ENCODE peak calls at places on chromosomes 13 and 19, in nine cellular contexts. R, K, D, O, W, Q, Z, H and M are unnamed samples.

GRCh38 chr19:37905936-37906867 is at the start of gene WDR87:
- DNase-seq in R (peak), K (no peak), D (peak), O (peak), W (no peak), Q (no peak), Z (peak), H (peak), M (no peak)

GRCh38 chr19:15101479-15102082 is 5.6 kb upstream of the SYDE1 start:
- DNase-seq in R (no peak), K (peak), D (peak), O (no peak), W (no peak), Q (no peak), Z (no peak), H (no peak), M (no peak)

GRCh38 chr19:38850976-38851621 is 1.3 kb upstream of the HNRNPL start:
- DNase-seq in R (no peak), K (no peak), D (no peak), O (no peak), W (peak), Q (no peak), Z (no peak), H (peak), M (peak)

GRCh38 chr19:12932392-12933286 is 872 bp downstream of the FARSA start:
- DNase-seq in R (no peak), K (no peak), D (no peak), O (no peak), W (no peak), Q (no peak), Z (no peak), H (no peak), M (no peak)

GRCh38 chr13:80265348-80265747 is 75.6 kb downstream of the SPRY2 start:
- DNase-seq in R (no peak), K (no peak), D (no peak), O (no peak), W (no peak), Q (no peak), Z (no peak), H (no peak), M (no peak)

GRCh38 chr19:14156971-14157717 is 20.8 kb upstream of the ASF1B start:
- DNase-seq in R (no peak), K (no peak), D (no peak), O (no peak), W (no peak), Q (no peak), Z (no peak), H (no peak), M (no peak)

GRCh38 chr19:9498183-9498902 is at the start of gene ZNF560:
- DNase-seq in R (no peak), K (no peak), D (peak), O (no peak), W (no peak), Q (no peak), Z (no peak), H (no peak), M (no peak)

GRCh38 chr19:17953316-17953801 is 13.5 kb upstream of the KCNN1 start:
- DNase-seq in R (no peak), K (no peak), D (no peak), O (no peak), W (no peak), Q (no peak), Z (no peak), H (no peak), M (no peak)

GRCh38 chr19:19022380-19022961 is 10.8 kb downstream of the SUGP2 start:
- DNase-seq in R (no peak), K (no peak), D (no peak), O (no peak), W (no peak), Q (no peak), Z (no peak), H (no peak), M (no peak)

GRCh38 chr13:36858285-36858684 is 39.3 kb downstream of the RFXAP start:
- DNase-seq in R (no peak), K (no peak), D (peak), O (no peak), W (no peak), Q (no peak), Z (peak), H (no peak), M (no peak)

GRCh38 chr13:68850160-68850559 is 1257.5 kb upstream of the ATXN8OS start:
- DNase-seq in R (no peak), K (no peak), D (no peak), O (no peak), W (no peak), Q (no peak), Z (no peak), H (no peak), M (no peak)

GRCh38 chr19:40466219-40467006 is at the start of gene SPTBN4:
- DNase-seq in R (peak), K (peak), D (no peak), O (peak), W (peak), Q (peak), Z (no peak), H (peak), M (no peak)

GRCh38 chr13:94188173-94188869 is 291.2 kb downstream of the DCT start:
- DNase-seq in R (no peak), K (no peak), D (no peak), O (no peak), W (no peak), Q (no peak), Z (no peak), H (no peak), M (no peak)

GRCh38 chr19:36113895-36114762 is 546 bp downstream of the POLR2I start:
- DNase-seq in R (no peak), K (no peak), D (peak), O (peak), W (peak), Q (no peak), Z (no peak), H (no peak), M (no peak)

GRCh38 chr13:20672772-20673171 is 30.7 kb upstream of the IL17D start:
- DNase-seq in R (no peak), K (no peak), D (no peak), O (no peak), W (no peak), Q (no peak), Z (no peak), H (no peak), M (no peak)

GRCh38 chr13:27922974-27923612 is 3.3 kb downstream of the PDX1 start:
- DNase-seq in R (no peak), K (no peak), D (no peak), O (no peak), W (no peak), Q (no peak), Z (no peak), H (no peak), M (no peak)

GRCh38 chr19:2330632-2331284 is 2.3 kb downstream of the SPPL2B start:
- DNase-seq in R (no peak), K (no peak), D (no peak), O (peak), W (no peak), Q (no peak), Z (peak), H (no peak), M (peak)

GRCh38 chr13:46367622-46368327 is 19.3 kb downstream of the RUBCNL start:
- DNase-seq in R (no peak), K (no peak), D (no peak), O (no peak), W (no peak), Q (no peak), Z (no peak), H (no peak), M (no peak)

GRCh38 chr19:13022859-13023636 is 27.8 kb downstream of the NFIX start:
- DNase-seq in R (no peak), K (no peak), D (peak), O (peak), W (no peak), Q (no peak), Z (peak), H (peak), M (peak)

GRCh38 chr13:112782433-112783010 is 92.7 kb downstream of the ATP11A start:
- DNase-seq in R (no peak), K (no peak), D (no peak), O (no peak), W (no peak), Q (no peak), Z (no peak), H (no peak), M (no peak)

GRCh38 chr13:98480915-98481510 is 95.9 kb downstream of the STK24 start:
- DNase-seq in R (no peak), K (peak), D (no peak), O (no peak), W (no peak), Q (no peak), Z (no peak), H (no peak), M (no peak)

GRCh38 chr13:112783946-112784500 is 94.2 kb downstream of the ATP11A start:
- DNase-seq in R (no peak), K (no peak), D (no peak), O (no peak), W (no peak), Q (no peak), Z (no peak), H (no peak), M (no peak)

GRCh38 chr13:107545946-107546502 is 669.3 kb downstream of the LIG4 start:
- DNase-seq in R (no peak), K (no peak), D (no peak), O (no peak), W (no peak), Q (no peak), Z (no peak), H (no peak), M (no peak)

GRCh38 chr13:74715718-74716117 is 581.5 kb upstream of the KLF12 start:
- DNase-seq in R (no peak), K (no peak), D (no peak), O (no peak), W (no peak), Q (no peak), Z (no peak), H (no peak), M (no peak)

GRCh38 chr13:108728370-108728769 is 99.0 kb downstream of the MYO16 start:
- DNase-seq in R (no peak), K (no peak), D (peak), O (no peak), W (no peak), Q (no peak), Z (no peak), H (no peak), M (no peak)

GRCh38 chr13:38685974-38686571 is 804 bp upstream of the FREM2 start:
- DNase-seq in R (no peak), K (no peak), D (peak), O (no peak), W (no peak), Q (no peak), Z (no peak), H (no peak), M (no peak)

GRCh38 chr19:56348289-56348877 is 33.7 kb upstream of the ZSCAN5A start:
- DNase-seq in R (no peak), K (no peak), D (peak), O (no peak), W (no peak), Q (no peak), Z (no peak), H (no peak), M (no peak)

GRCh38 chr13:26168276-26168814 is 53.8 kb downstream of the RNF6 start:
- DNase-seq in R (no peak), K (no peak), D (no peak), O (no peak), W (no peak), Q (no peak), Z (no peak), H (no peak), M (no peak)

GRCh38 chr19:10428996-10429381 is 8.7 kb downstream of the PDE4A start:
- DNase-seq in R (no peak), K (no peak), D (no peak), O (no peak), W (no peak), Q (no peak), Z (no peak), H (no peak), M (no peak)

GRCh38 chr19:34260771-34261173 is 6.4 kb downstream of the GARRE1 start:
- DNase-seq in R (no peak), K (no peak), D (no peak), O (no peak), W (no peak), Q (no peak), Z (no peak), H (no peak), M (no peak)

GRCh38 chr19:9967326-9967725 is 31.0 kb upstream of the OLFM2 start:
- DNase-seq in R (no peak), K (no peak), D (no peak), O (no peak), W (no peak), Q (no peak), Z (no peak), H (no peak), M (no peak)

GRCh38 chr13:39484506-39485313 is 118.3 kb downstream of the LHFPL6 start:
- DNase-seq in R (no peak), K (no peak), D (no peak), O (no peak), W (no peak), Q (no peak), Z (no peak), H (no peak), M (no peak)